ENCODE peak calls at places on chromosomes 11 and 22, in ten cellular contexts. D, G, Y, E, M, P, A, S, U and N are unnamed samples.

GRCh38 chr11:59810189-59810910 is at the start of gene MRPL16:
- DNase-seq in A (peak), D (peak), S (peak), M (peak), P (peak), G (peak), E (peak), U (peak), Y (peak), N (peak)

GRCh38 chr11:32382339-32383049 is 52.8 kb downstream of the WT1 start:
- DNase-seq in M (no peak), S (peak), E (no peak), G (no peak), Y (no peak), D (peak), P (no peak), U (no peak), A (no peak), N (no peak)

GRCh38 chr11:116715383-116715782 is 57.4 kb downstream of the BUD13 start:
- DNase-seq in Y (no peak), G (no peak), D (no peak), M (no peak), U (no peak), S (no peak), P (no peak), A (no peak), E (no peak), N (no peak)

GRCh38 chr11:110124605-110125004 is 31.4 kb downstream of the ZC3H12C start:
- DNase-seq in P (no peak), Y (no peak), E (no peak), S (no peak), D (no peak), A (no peak), U (no peak), M (no peak), G (no peak), N (no peak)

GRCh38 chr22:39135092-39135896 is 17.2 kb downstream of the CBX7 start:
- DNase-seq in S (no peak), G (no peak), P (peak), M (no peak), A (peak), E (peak), U (no peak), D (peak), Y (peak), N (no peak)

GRCh38 chr11:64036081-64037026 is 623 bp downstream of the FLRT1 start:
- DNase-seq in S (no peak), G (no peak), Y (peak), M (no peak), A (no peak), P (no peak), U (no peak), E (no peak), D (peak), N (no peak)

GRCh38 chr22:36234211-36234610 is 5.1 kb downstream of the APOL2 start:
- DNase-seq in P (no peak), Y (no peak), M (no peak), S (no peak), E (peak), D (no peak), G (no peak), A (no peak), U (no peak), N (no peak)

GRCh38 chr11:48880021-48880441 is 103.7 kb downstream of the TRIM51G start:
- DNase-seq in U (no peak), G (no peak), M (no peak), D (no peak), A (no peak), S (no peak), P (no peak), Y (no peak), E (no peak), N (no peak)

GRCh38 chr11:108929241-108929640 is 264.4 kb downstream of the DDX10 start:
- DNase-seq in M (no peak), U (peak), E (no peak), Y (peak), G (no peak), P (no peak), D (peak), A (no peak), S (peak), N (no peak)

GRCh38 chr11:64240467-64241174 is at the start of gene FKBP2:
- DNase-seq in S (peak), G (peak), D (peak), A (peak), M (peak), U (peak), P (peak), Y (peak), E (peak), N (peak)

GRCh38 chr11:73173755-73174494 is 31.8 kb upstream of the FCHSD2 start:
- DNase-seq in S (no peak), U (no peak), Y (no peak), G (no peak), A (no peak), P (no peak), D (no peak), E (no peak), M (no peak), N (no peak)

GRCh38 chr11:6474806-6475500 is 1.2 kb upstream of the TRIM3 start:
- DNase-seq in E (no peak), Y (no peak), M (no peak), G (no peak), S (no peak), U (no peak), D (peak), P (peak), A (no peak), N (no peak)

GRCh38 chr22:37681001-37681424 is 5.1 kb upstream of the NOL12 start:
- DNase-seq in A (no peak), S (no peak), M (no peak), Y (peak), G (no peak), E (no peak), D (peak), U (no peak), P (no peak), N (no peak)

GRCh38 chr11:3040881-3041280 is 16.3 kb downstream of the CARS1 start:
- DNase-seq in P (no peak), M (no peak), A (no peak), U (no peak), E (no peak), D (no peak), S (no peak), Y (no peak), G (no peak), N (no peak)

GRCh38 chr11:58504232-58504631 is 3.7 kb downstream of the OR5B21 start:
- DNase-seq in Y (no peak), S (no peak), D (no peak), M (no peak), E (no peak), U (no peak), G (no peak), A (no peak), P (no peak), N (no peak)